ENCODE peak calls at places on chromosomes 6 and 20, in nine cellular contexts. One of them, this sample, is unnamed.

GRCh38 chr20:52494244-52494643 is 302.7 kb upstream of the ZFP64 start:
- DNase-seq in PC-3: peak; percentile 61
- DNase-seq in astrocyte of the cerebellum: peak; percentile 4
- DNase-seq in neural progenitor cell: no peak
- DNase-seq in choroid plexus epithelial cell: peak; percentile 86
- DNase-seq in GM03348: peak; percentile 78
- DNase-seq in astrocyte of the spinal cord: peak; percentile 87
- DNase-seq in activated CD4-positive, alpha-beta memory T cell treated with anti-CD3 and anti-CD28 coated beads, Interleukin-2, amount 10 ng/mL, durations not matched to agents 7 days and 5 days: peak; percentile 19
- DNase-seq in K562: no peak
- DNase-seq in this sample: peak; percentile 93

GRCh38 chr20:61285152-61285645 is 33.1 kb downstream of the CDH4 start:
- DNase-seq in choroid plexus epithelial cell: no peak
- DNase-seq in GM03348: no peak
- DNase-seq in K562: no peak
- DNase-seq in neural progenitor cell: no peak
- DNase-seq in PC-3: no peak
- DNase-seq in astrocyte of the spinal cord: no peak
- DNase-seq in activated CD4-positive, alpha-beta memory T cell treated with anti-CD3 and anti-CD28 coated beads, Interleukin-2, amount 10 ng/mL, durations not matched to agents 7 days and 5 days: no peak
- DNase-seq in astrocyte of the cerebellum: no peak
- DNase-seq in this sample: no peak

GRCh38 chr6:96016781-96017180 is 1.0 kb downstream of the FUT9 start:
- DNase-seq in activated CD4-positive, alpha-beta memory T cell treated with anti-CD3 and anti-CD28 coated beads, Interleukin-2, amount 10 ng/mL, durations not matched to agents 7 days and 5 days: no peak
- DNase-seq in astrocyte of the spinal cord: no peak
- DNase-seq in neural progenitor cell: no peak
- DNase-seq in choroid plexus epithelial cell: no peak
- DNase-seq in PC-3: no peak
- DNase-seq in K562: no peak
- DNase-seq in astrocyte of the cerebellum: no peak
- DNase-seq in GM03348: no peak
- DNase-seq in this sample: no peak

GRCh38 chr6:25292384-25292783 is 13.2 kb downstream of the CARMIL1 start:
- DNase-seq in activated CD4-positive, alpha-beta memory T cell treated with anti-CD3 and anti-CD28 coated beads, Interleukin-2, amount 10 ng/mL, durations not matched to agents 7 days and 5 days: no peak
- DNase-seq in GM03348: no peak
- DNase-seq in choroid plexus epithelial cell: no peak
- DNase-seq in astrocyte of the spinal cord: no peak
- DNase-seq in PC-3: no peak
- DNase-seq in K562: no peak
- DNase-seq in neural progenitor cell: no peak
- DNase-seq in astrocyte of the cerebellum: no peak
- DNase-seq in this sample: no peak

GRCh38 chr6:80364206-80364605 is 257.7 kb downstream of the BCKDHB start:
- DNase-seq in GM03348: no peak
- DNase-seq in PC-3: no peak
- DNase-seq in neural progenitor cell: no peak
- DNase-seq in choroid plexus epithelial cell: no peak
- DNase-seq in K562: no peak
- DNase-seq in astrocyte of the cerebellum: no peak
- DNase-seq in activated CD4-positive, alpha-beta memory T cell treated with anti-CD3 and anti-CD28 coated beads, Interleukin-2, amount 10 ng/mL, durations not matched to agents 7 days and 5 days: no peak
- DNase-seq in astrocyte of the spinal cord: no peak
- DNase-seq in this sample: no peak

GRCh38 chr6:7390218-7390878 is 740 bp downstream of the RIOK1 start:
- DNase-seq in choroid plexus epithelial cell: peak; percentile 89
- DNase-seq in astrocyte of the cerebellum: peak; percentile 35
- DNase-seq in neural progenitor cell: no peak
- DNase-seq in activated CD4-positive, alpha-beta memory T cell treated with anti-CD3 and anti-CD28 coated beads, Interleukin-2, amount 10 ng/mL, durations not matched to agents 7 days and 5 days: no peak
- DNase-seq in PC-3: no peak
- DNase-seq in K562: no peak
- DNase-seq in astrocyte of the spinal cord: no peak
- DNase-seq in GM03348: no peak
- DNase-seq in this sample: no peak

GRCh38 chr6:36386495-36387439 is 702 bp downstream of the ETV7 start:
- DNase-seq in K562: peak; percentile 43
- DNase-seq in activated CD4-positive, alpha-beta memory T cell treated with anti-CD3 and anti-CD28 coated beads, Interleukin-2, amount 10 ng/mL, durations not matched to agents 7 days and 5 days: peak; percentile 33
- DNase-seq in neural progenitor cell: peak; percentile 61
- DNase-seq in GM03348: peak; percentile 73
- DNase-seq in choroid plexus epithelial cell: peak; percentile 67
- DNase-seq in PC-3: peak; percentile 40
- DNase-seq in astrocyte of the spinal cord: peak; percentile 65
- DNase-seq in astrocyte of the cerebellum: peak; percentile 23
- DNase-seq in this sample: peak; percentile 70

GRCh38 chr6:105545947-105546710 is 143.2 kb upstream of the PREP start:
- DNase-seq in K562: no peak
- DNase-seq in PC-3: peak; percentile 48
- DNase-seq in neural progenitor cell: no peak
- DNase-seq in GM03348: peak; percentile 77
- DNase-seq in activated CD4-positive, alpha-beta memory T cell treated with anti-CD3 and anti-CD28 coated beads, Interleukin-2, amount 10 ng/mL, durations not matched to agents 7 days and 5 days: no peak
- DNase-seq in astrocyte of the cerebellum: no peak
- DNase-seq in astrocyte of the spinal cord: no peak
- DNase-seq in choroid plexus epithelial cell: peak; percentile 41
- DNase-seq in this sample: peak; percentile 16

GRCh38 chr6:65191412-65191811 is 515.6 kb downstream of the EYS start:
- DNase-seq in GM03348: no peak
- DNase-seq in astrocyte of the spinal cord: no peak
- DNase-seq in K562: no peak
- DNase-seq in astrocyte of the cerebellum: no peak
- DNase-seq in neural progenitor cell: no peak
- DNase-seq in PC-3: no peak
- DNase-seq in activated CD4-positive, alpha-beta memory T cell treated with anti-CD3 and anti-CD28 coated beads, Interleukin-2, amount 10 ng/mL, durations not matched to agents 7 days and 5 days: no peak
- DNase-seq in choroid plexus epithelial cell: no peak
- DNase-seq in this sample: no peak

GRCh38 chr6:75084872-75085381 is 120.9 kb downstream of the COL12A1 start:
- DNase-seq in PC-3: no peak
- DNase-seq in K562: no peak
- DNase-seq in choroid plexus epithelial cell: peak; percentile 67
- DNase-seq in astrocyte of the cerebellum: no peak
- DNase-seq in astrocyte of the spinal cord: no peak
- DNase-seq in activated CD4-positive, alpha-beta memory T cell treated with anti-CD3 and anti-CD28 coated beads, Interleukin-2, amount 10 ng/mL, durations not matched to agents 7 days and 5 days: no peak
- DNase-seq in GM03348: no peak
- DNase-seq in neural progenitor cell: peak; percentile 50
- DNase-seq in this sample: no peak

GRCh38 chr6:73081955-73082354 is 143.3 kb downstream of the KHDC1L start:
- DNase-seq in neural progenitor cell: peak; percentile 23
- DNase-seq in GM03348: no peak
- DNase-seq in PC-3: no peak
- DNase-seq in astrocyte of the cerebellum: no peak
- DNase-seq in activated CD4-positive, alpha-beta memory T cell treated with anti-CD3 and anti-CD28 coated beads, Interleukin-2, amount 10 ng/mL, durations not matched to agents 7 days and 5 days: no peak
- DNase-seq in K562: no peak
- DNase-seq in astrocyte of the spinal cord: no peak
- DNase-seq in choroid plexus epithelial cell: no peak
- DNase-seq in this sample: no peak

GRCh38 chr6:14966111-14966901 is 279.6 kb upstream of the JARID2 start:
- DNase-seq in K562: no peak
- DNase-seq in neural progenitor cell: no peak
- DNase-seq in astrocyte of the spinal cord: no peak
- DNase-seq in activated CD4-positive, alpha-beta memory T cell treated with anti-CD3 and anti-CD28 coated beads, Interleukin-2, amount 10 ng/mL, durations not matched to agents 7 days and 5 days: no peak
- DNase-seq in GM03348: peak; percentile 37
- DNase-seq in astrocyte of the cerebellum: no peak
- DNase-seq in choroid plexus epithelial cell: no peak
- DNase-seq in PC-3: peak; percentile 40
- DNase-seq in this sample: no peak

GRCh38 chr6:29553268-29554057 is 6.1 kb downstream of the UBD start:
- DNase-seq in PC-3: no peak
- DNase-seq in choroid plexus epithelial cell: peak; percentile 78
- DNase-seq in GM03348: peak; percentile 73
- DNase-seq in activated CD4-positive, alpha-beta memory T cell treated with anti-CD3 and anti-CD28 coated beads, Interleukin-2, amount 10 ng/mL, durations not matched to agents 7 days and 5 days: peak; percentile 22
- DNase-seq in astrocyte of the cerebellum: no peak
- DNase-seq in astrocyte of the spinal cord: peak; percentile 13
- DNase-seq in neural progenitor cell: peak; percentile 92
- DNase-seq in K562: no peak
- DNase-seq in this sample: peak; percentile 64

GRCh38 chr20:58511364-58511763 is 3.8 kb downstream of the APCDD1L start:
- DNase-seq in K562: no peak
- DNase-seq in neural progenitor cell: no peak
- DNase-seq in astrocyte of the cerebellum: peak; percentile 11
- DNase-seq in choroid plexus epithelial cell: peak; percentile 83
- DNase-seq in activated CD4-positive, alpha-beta memory T cell treated with anti-CD3 and anti-CD28 coated beads, Interleukin-2, amount 10 ng/mL, durations not matched to agents 7 days and 5 days: no peak
- DNase-seq in GM03348: peak; percentile 67
- DNase-seq in astrocyte of the spinal cord: peak; percentile 52
- DNase-seq in PC-3: no peak
- DNase-seq in this sample: peak; percentile 87

GRCh38 chr20:32527447-32528055 is 57.6 kb downstream of the NOL4L start:
- DNase-seq in GM03348: no peak
- DNase-seq in astrocyte of the spinal cord: no peak
- DNase-seq in neural progenitor cell: peak; percentile 39
- DNase-seq in PC-3: no peak
- DNase-seq in activated CD4-positive, alpha-beta memory T cell treated with anti-CD3 and anti-CD28 coated beads, Interleukin-2, amount 10 ng/mL, durations not matched to agents 7 days and 5 days: no peak
- DNase-seq in choroid plexus epithelial cell: no peak
- DNase-seq in astrocyte of the cerebellum: no peak
- DNase-seq in K562: no peak
- DNase-seq in this sample: no peak

GRCh38 chr6:75211920-75212590 is 6.2 kb upstream of the COL12A1 start:
- DNase-seq in activated CD4-positive, alpha-beta memory T cell treated with anti-CD3 and anti-CD28 coated beads, Interleukin-2, amount 10 ng/mL, durations not matched to agents 7 days and 5 days: no peak
- DNase-seq in GM03348: no peak
- DNase-seq in astrocyte of the spinal cord: no peak
- DNase-seq in astrocyte of the cerebellum: no peak
- DNase-seq in PC-3: peak; percentile 12
- DNase-seq in neural progenitor cell: no peak
- DNase-seq in choroid plexus epithelial cell: no peak
- DNase-seq in K562: no peak
- DNase-seq in this sample: peak; percentile 48

GRCh38 chr20:51437182-51437923 is 105.2 kb downstream of the NFATC2 start:
- DNase-seq in neural progenitor cell: no peak
- DNase-seq in PC-3: no peak
- DNase-seq in choroid plexus epithelial cell: no peak
- DNase-seq in GM03348: no peak
- DNase-seq in astrocyte of the spinal cord: no peak
- DNase-seq in activated CD4-positive, alpha-beta memory T cell treated with anti-CD3 and anti-CD28 coated beads, Interleukin-2, amount 10 ng/mL, durations not matched to agents 7 days and 5 days: no peak
- DNase-seq in astrocyte of the cerebellum: no peak
- DNase-seq in K562: peak; percentile 30
- DNase-seq in this sample: no peak

GRCh38 chr20:21102691-21103311 is 3.4 kb downstream of the LINC00237 start:
- DNase-seq in GM03348: peak; percentile 43
- DNase-seq in PC-3: no peak
- DNase-seq in choroid plexus epithelial cell: no peak
- DNase-seq in neural progenitor cell: peak; percentile 82
- DNase-seq in activated CD4-positive, alpha-beta memory T cell treated with anti-CD3 and anti-CD28 coated beads, Interleukin-2, amount 10 ng/mL, durations not matched to agents 7 days and 5 days: peak; percentile 53
- DNase-seq in astrocyte of the spinal cord: no peak
- DNase-seq in K562: no peak
- DNase-seq in astrocyte of the cerebellum: no peak
- DNase-seq in this sample: peak; percentile 7

GRCh38 chr6:21507811-21508210 is 85.7 kb upstream of the SOX4 start:
- DNase-seq in choroid plexus epithelial cell: no peak
- DNase-seq in activated CD4-positive, alpha-beta memory T cell treated with anti-CD3 and anti-CD28 coated beads, Interleukin-2, amount 10 ng/mL, durations not matched to agents 7 days and 5 days: no peak
- DNase-seq in K562: no peak
- DNase-seq in GM03348: no peak
- DNase-seq in astrocyte of the spinal cord: no peak
- DNase-seq in astrocyte of the cerebellum: no peak
- DNase-seq in neural progenitor cell: no peak
- DNase-seq in PC-3: peak; percentile 16
- DNase-seq in this sample: peak; percentile 27

GRCh38 chr6:119575721-119576120 is 226.2 kb upstream of the MAN1A1 start:
- DNase-seq in neural progenitor cell: no peak
- DNase-seq in astrocyte of the spinal cord: peak; percentile 70
- DNase-seq in GM03348: peak; percentile 27
- DNase-seq in choroid plexus epithelial cell: peak; percentile 34
- DNase-seq in PC-3: peak; percentile 19
- DNase-seq in K562: no peak
- DNase-seq in activated CD4-positive, alpha-beta memory T cell treated with anti-CD3 and anti-CD28 coated beads, Interleukin-2, amount 10 ng/mL, durations not matched to agents 7 days and 5 days: no peak
- DNase-seq in astrocyte of the cerebellum: no peak
- DNase-seq in this sample: peak; percentile 26

GRCh38 chr6:157045831-157046454 is 268.8 kb downstream of the ARID1B start:
- DNase-seq in neural progenitor cell: peak; percentile 49
- DNase-seq in choroid plexus epithelial cell: peak; percentile 78
- DNase-seq in astrocyte of the cerebellum: peak; percentile 74
- DNase-seq in GM03348: peak; percentile 69
- DNase-seq in PC-3: peak; percentile 60
- DNase-seq in K562: peak; percentile 29
- DNase-seq in activated CD4-positive, alpha-beta memory T cell treated with anti-CD3 and anti-CD28 coated beads, Interleukin-2, amount 10 ng/mL, durations not matched to agents 7 days and 5 days: no peak
- DNase-seq in astrocyte of the spinal cord: peak; percentile 80
- DNase-seq in this sample: peak; percentile 72

GRCh38 chr6:166515072-166515810 is 71.2 kb downstream of the RAMACL start:
- DNase-seq in activated CD4-positive, alpha-beta memory T cell treated with anti-CD3 and anti-CD28 coated beads, Interleukin-2, amount 10 ng/mL, durations not matched to agents 7 days and 5 days: no peak
- DNase-seq in choroid plexus epithelial cell: peak; percentile 84
- DNase-seq in astrocyte of the spinal cord: peak; percentile 84
- DNase-seq in GM03348: peak; percentile 89
- DNase-seq in K562: peak; percentile 22
- DNase-seq in neural progenitor cell: no peak
- DNase-seq in astrocyte of the cerebellum: peak; percentile 27
- DNase-seq in PC-3: peak; percentile 88
- DNase-seq in this sample: peak; percentile 73

GRCh38 chr20:61846074-61846473 is 219.6 kb downstream of the TAF4 start:
- DNase-seq in choroid plexus epithelial cell: no peak
- DNase-seq in neural progenitor cell: no peak
- DNase-seq in K562: no peak
- DNase-seq in GM03348: no peak
- DNase-seq in activated CD4-positive, alpha-beta memory T cell treated with anti-CD3 and anti-CD28 coated beads, Interleukin-2, amount 10 ng/mL, durations not matched to agents 7 days and 5 days: no peak
- DNase-seq in PC-3: no peak
- DNase-seq in astrocyte of the cerebellum: no peak
- DNase-seq in astrocyte of the spinal cord: no peak
- DNase-seq in this sample: no peak

GRCh38 chr6:20117474-20117873 is 94.8 kb downstream of the MBOAT1 start:
- DNase-seq in astrocyte of the cerebellum: no peak
- DNase-seq in PC-3: peak; percentile 94
- DNase-seq in GM03348: no peak
- DNase-seq in choroid plexus epithelial cell: no peak
- DNase-seq in K562: no peak
- DNase-seq in astrocyte of the spinal cord: no peak
- DNase-seq in activated CD4-positive, alpha-beta memory T cell treated with anti-CD3 and anti-CD28 coated beads, Interleukin-2, amount 10 ng/mL, durations not matched to agents 7 days and 5 days: no peak
- DNase-seq in neural progenitor cell: no peak
- DNase-seq in this sample: no peak

GRCh38 chr6:152301021-152301805 is 335.9 kb downstream of the SYNE1 start:
- DNase-seq in choroid plexus epithelial cell: peak; percentile 84
- DNase-seq in neural progenitor cell: no peak
- DNase-seq in K562: no peak
- DNase-seq in astrocyte of the spinal cord: no peak
- DNase-seq in activated CD4-positive, alpha-beta memory T cell treated with anti-CD3 and anti-CD28 coated beads, Interleukin-2, amount 10 ng/mL, durations not matched to agents 7 days and 5 days: no peak
- DNase-seq in PC-3: no peak
- DNase-seq in GM03348: no peak
- DNase-seq in astrocyte of the cerebellum: no peak
- DNase-seq in this sample: peak; percentile 74

GRCh38 chr6:44339763-44340625 is 2.5 kb upstream of the SPATS1 start:
- DNase-seq in neural progenitor cell: no peak
- DNase-seq in GM03348: no peak
- DNase-seq in K562: no peak
- DNase-seq in astrocyte of the spinal cord: no peak
- DNase-seq in PC-3: peak; percentile 76
- DNase-seq in astrocyte of the cerebellum: no peak
- DNase-seq in choroid plexus epithelial cell: peak; percentile 69
- DNase-seq in activated CD4-positive, alpha-beta memory T cell treated with anti-CD3 and anti-CD28 coated beads, Interleukin-2, amount 10 ng/mL, durations not matched to agents 7 days and 5 days: no peak
- DNase-seq in this sample: peak; percentile 10

GRCh38 chr6:15879372-15880261 is 216.8 kb upstream of the DTNBP1 start:
- DNase-seq in neural progenitor cell: no peak
- DNase-seq in activated CD4-positive, alpha-beta memory T cell treated with anti-CD3 and anti-CD28 coated beads, Interleukin-2, amount 10 ng/mL, durations not matched to agents 7 days and 5 days: peak; percentile 43
- DNase-seq in astrocyte of the cerebellum: no peak
- DNase-seq in choroid plexus epithelial cell: peak; percentile 64
- DNase-seq in K562: peak; percentile 71
- DNase-seq in PC-3: peak; percentile 56
- DNase-seq in GM03348: peak; percentile 49
- DNase-seq in astrocyte of the spinal cord: peak; percentile 65
- DNase-seq in this sample: peak; percentile 79

GRCh38 chr6:52840763-52841585 is at the start of gene GSTA5:
- DNase-seq in PC-3: peak; percentile 70
- DNase-seq in neural progenitor cell: no peak
- DNase-seq in astrocyte of the cerebellum: peak; percentile 53
- DNase-seq in choroid plexus epithelial cell: no peak
- DNase-seq in astrocyte of the spinal cord: no peak
- DNase-seq in GM03348: no peak
- DNase-seq in activated CD4-positive, alpha-beta memory T cell treated with anti-CD3 and anti-CD28 coated beads, Interleukin-2, amount 10 ng/mL, durations not matched to agents 7 days and 5 days: no peak
- DNase-seq in K562: no peak
- DNase-seq in this sample: no peak

GRCh38 chr6:167306401-167306998 is 15.4 kb downstream of the UNC93A start:
- DNase-seq in activated CD4-positive, alpha-beta memory T cell treated with anti-CD3 and anti-CD28 coated beads, Interleukin-2, amount 10 ng/mL, durations not matched to agents 7 days and 5 days: no peak
- DNase-seq in astrocyte of the spinal cord: peak; percentile 27
- DNase-seq in K562: no peak
- DNase-seq in GM03348: no peak
- DNase-seq in PC-3: no peak
- DNase-seq in choroid plexus epithelial cell: no peak
- DNase-seq in astrocyte of the cerebellum: no peak
- DNase-seq in neural progenitor cell: no peak
- DNase-seq in this sample: no peak

GRCh38 chr20:44392776-44393607 is 37.5 kb downstream of the HNF4A start:
- DNase-seq in astrocyte of the spinal cord: no peak
- DNase-seq in PC-3: no peak
- DNase-seq in K562: no peak
- DNase-seq in choroid plexus epithelial cell: no peak
- DNase-seq in astrocyte of the cerebellum: no peak
- DNase-seq in neural progenitor cell: no peak
- DNase-seq in GM03348: no peak
- DNase-seq in activated CD4-positive, alpha-beta memory T cell treated with anti-CD3 and anti-CD28 coated beads, Interleukin-2, amount 10 ng/mL, durations not matched to agents 7 days and 5 days: no peak
- DNase-seq in this sample: no peak

GRCh38 chr6:24659547-24659946 is 7.2 kb downstream of the TDP2 start:
- DNase-seq in activated CD4-positive, alpha-beta memory T cell treated with anti-CD3 and anti-CD28 coated beads, Interleukin-2, amount 10 ng/mL, durations not matched to agents 7 days and 5 days: no peak
- DNase-seq in K562: no peak
- DNase-seq in PC-3: no peak
- DNase-seq in choroid plexus epithelial cell: peak; percentile 54
- DNase-seq in astrocyte of the cerebellum: no peak
- DNase-seq in neural progenitor cell: no peak
- DNase-seq in GM03348: no peak
- DNase-seq in astrocyte of the spinal cord: no peak
- DNase-seq in this sample: peak; percentile 13